ENCODE peak calls at places on chromosomes 4 and X, in eight cellular contexts. One of them, this sample, is unnamed. For H3K4me1, the result is how much of the 10 kb centered on the place peaks cover.

GRCh38 chr4:173767650-173768049 is 237.6 kb upstream of the HAND2 start:
- DNase-seq in neural progenitor cell: no peak
- DNase-seq in SK-N-SH: no peak
- DNase-seq in PC-3: no peak
- DNase-seq in DND-41: no peak
- DNase-seq in GM23338: no peak
- DNase-seq in fibroblast of lung: no peak
- DNase-seq in H9: no peak
- DNase-seq in this sample: no peak

GRCh38 chr4:92050875-92051274 is 252.9 kb upstream of the GRID2 start:
- DNase-seq in fibroblast of lung: peak
- DNase-seq in SK-N-SH: no peak
- DNase-seq in GM23338: no peak
- DNase-seq in PC-3: peak
- DNase-seq in DND-41: no peak
- DNase-seq in H9: no peak
- DNase-seq in neural progenitor cell: no peak
- DNase-seq in this sample: no peak

GRCh38 chr4:40573593-40574311 is 55.9 kb downstream of the RBM47 start:
- DNase-seq in GM23338: no peak
- DNase-seq in H9: no peak
- DNase-seq in SK-N-SH: no peak
- DNase-seq in PC-3: no peak
- DNase-seq in neural progenitor cell: no peak
- DNase-seq in DND-41: no peak
- DNase-seq in fibroblast of lung: no peak
- DNase-seq in this sample: no peak

GRCh38 chr4:170395773-170396172 is 306.0 kb upstream of the AADAT start:
- DNase-seq in DND-41: no peak
- DNase-seq in SK-N-SH: no peak
- DNase-seq in PC-3: no peak
- DNase-seq in neural progenitor cell: no peak
- DNase-seq in H9: no peak
- DNase-seq in GM23338: no peak
- DNase-seq in fibroblast of lung: no peak
- DNase-seq in this sample: no peak

GRCh38 chrX:85111347-85111746 is 107.7 kb downstream of the APOOL start:
- DNase-seq in DND-41: no peak
- DNase-seq in GM23338: peak
- DNase-seq in PC-3: peak
- DNase-seq in fibroblast of lung: no peak
- DNase-seq in SK-N-SH: peak
- DNase-seq in H9: no peak
- DNase-seq in neural progenitor cell: no peak
- DNase-seq in this sample: no peak

GRCh38 chr4:104381729-104382128 is 113.0 kb downstream of the CXXC4 start:
- DNase-seq in GM23338: no peak
- DNase-seq in SK-N-SH: no peak
- DNase-seq in PC-3: no peak
- DNase-seq in DND-41: no peak
- DNase-seq in neural progenitor cell: no peak
- DNase-seq in H9: no peak
- DNase-seq in fibroblast of lung: no peak
- DNase-seq in this sample: no peak

GRCh38 chrX:44927398-44927797 is 54.4 kb downstream of the KDM6A start:
- DNase-seq in PC-3: no peak
- DNase-seq in fibroblast of lung: no peak
- DNase-seq in SK-N-SH: no peak
- DNase-seq in neural progenitor cell: no peak
- DNase-seq in H9: no peak
- DNase-seq in GM23338: no peak
- DNase-seq in DND-41: no peak
- DNase-seq in this sample: no peak

GRCh38 chrX:129654652-129655546 is at the start of gene APLN:
- DNase-seq in PC-3: peak
- DNase-seq in neural progenitor cell: peak
- DNase-seq in SK-N-SH: peak
- DNase-seq in DND-41: peak
- DNase-seq in H9: no peak
- DNase-seq in GM23338: peak
- DNase-seq in fibroblast of lung: peak
- DNase-seq in this sample: no peak

GRCh38 chr4:36269116-36269515 is 12.3 kb upstream of the DTHD1 start:
- DNase-seq in H9: no peak
- DNase-seq in DND-41: peak
- DNase-seq in PC-3: no peak
- DNase-seq in GM23338: no peak
- DNase-seq in fibroblast of lung: no peak
- DNase-seq in neural progenitor cell: no peak
- DNase-seq in SK-N-SH: no peak
- DNase-seq in this sample: no peak

GRCh38 chr4:169385356-169385755 is 114.6 kb upstream of the SH3RF1 start:
- DNase-seq in SK-N-SH: no peak
- DNase-seq in GM23338: no peak
- DNase-seq in neural progenitor cell: no peak
- DNase-seq in fibroblast of lung: peak
- DNase-seq in PC-3: peak
- DNase-seq in DND-41: no peak
- DNase-seq in H9: no peak
- DNase-seq in this sample: no peak

GRCh38 chr4:176939445-176939844 is 146.7 kb upstream of the VEGFC start:
- DNase-seq in fibroblast of lung: peak
- DNase-seq in GM23338: no peak
- DNase-seq in H9: no peak
- DNase-seq in DND-41: no peak
- DNase-seq in SK-N-SH: no peak
- DNase-seq in PC-3: peak
- DNase-seq in neural progenitor cell: no peak
- DNase-seq in this sample: no peak

GRCh38 chr4:947491-947971 is 15.3 kb downstream of the TMEM175 start:
- DNase-seq in DND-41: no peak
- DNase-seq in H9: no peak
- DNase-seq in GM23338: no peak
- DNase-seq in fibroblast of lung: no peak
- DNase-seq in neural progenitor cell: no peak
- DNase-seq in SK-N-SH: peak
- DNase-seq in PC-3: no peak
- DNase-seq in this sample: no peak

GRCh38 chr4:2008921-2009650 is at the start of gene NELFA:
- DNase-seq in H9: peak
- DNase-seq in neural progenitor cell: peak
- DNase-seq in DND-41: peak
- DNase-seq in GM23338: peak
- DNase-seq in fibroblast of lung: peak
- DNase-seq in SK-N-SH: peak
- DNase-seq in PC-3: peak
- DNase-seq in this sample: peak
- TF ChIP-seq CTCF in H9: no peak
- TF ChIP-seq CTCF in neural progenitor cell: peak
- TF ChIP-seq CTCF in DND-41: peak
- TF ChIP-seq CTCF in GM23338: peak
- TF ChIP-seq CTCF in fibroblast of lung: peak
- TF ChIP-seq CTCF in SK-N-SH: no peak
- TF ChIP-seq CTCF in PC-3: no peak
- TF ChIP-seq CTCF in this sample: peak

DNA sequence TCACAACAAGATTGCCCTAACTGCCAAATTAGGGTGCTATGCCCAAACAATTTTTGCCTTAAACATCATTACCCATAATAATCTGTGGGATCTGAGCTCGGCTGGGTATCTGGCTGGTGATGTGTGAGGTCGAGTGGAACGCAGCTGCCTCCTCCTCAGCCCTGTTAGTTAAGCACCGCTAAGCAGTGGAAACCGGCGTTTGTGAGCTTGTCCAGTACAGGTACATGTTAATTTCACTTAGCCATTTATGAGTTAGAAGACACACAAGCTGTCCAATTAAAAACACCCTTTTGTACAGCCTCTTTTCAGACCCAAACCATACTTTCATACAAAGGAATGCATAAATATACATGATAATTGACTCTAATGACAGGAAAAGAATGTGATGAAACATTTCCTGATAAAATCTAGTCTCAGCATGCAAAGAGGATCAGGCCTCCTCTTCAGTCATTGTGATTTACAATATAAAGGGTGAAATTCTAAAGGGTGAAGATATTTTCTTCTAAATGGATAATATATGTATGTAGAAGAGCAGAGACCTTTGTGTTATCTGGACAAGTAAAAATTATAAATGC is 163.6 kb upstream of the FAT1 start:
- DNase-seq in DND-41: no peak
- DNase-seq in PC-3: no peak
- DNase-seq in H9: no peak
- DNase-seq in neural progenitor cell: peak
- DNase-seq in fibroblast of lung: peak
- DNase-seq in SK-N-SH: no peak
- DNase-seq in GM23338: peak
- DNase-seq in this sample: peak
- H2AFZ ChIP-seq in DND-41: no peak
- H2AFZ ChIP-seq in PC-3: no peak
- H2AFZ ChIP-seq in H9: no peak
- H2AFZ ChIP-seq in neural progenitor cell: no peak
- H2AFZ ChIP-seq in fibroblast of lung: no peak
- H2AFZ ChIP-seq in SK-N-SH: no peak
- H2AFZ ChIP-seq in GM23338: peak
- H2AFZ ChIP-seq in this sample: peak

DNA sequence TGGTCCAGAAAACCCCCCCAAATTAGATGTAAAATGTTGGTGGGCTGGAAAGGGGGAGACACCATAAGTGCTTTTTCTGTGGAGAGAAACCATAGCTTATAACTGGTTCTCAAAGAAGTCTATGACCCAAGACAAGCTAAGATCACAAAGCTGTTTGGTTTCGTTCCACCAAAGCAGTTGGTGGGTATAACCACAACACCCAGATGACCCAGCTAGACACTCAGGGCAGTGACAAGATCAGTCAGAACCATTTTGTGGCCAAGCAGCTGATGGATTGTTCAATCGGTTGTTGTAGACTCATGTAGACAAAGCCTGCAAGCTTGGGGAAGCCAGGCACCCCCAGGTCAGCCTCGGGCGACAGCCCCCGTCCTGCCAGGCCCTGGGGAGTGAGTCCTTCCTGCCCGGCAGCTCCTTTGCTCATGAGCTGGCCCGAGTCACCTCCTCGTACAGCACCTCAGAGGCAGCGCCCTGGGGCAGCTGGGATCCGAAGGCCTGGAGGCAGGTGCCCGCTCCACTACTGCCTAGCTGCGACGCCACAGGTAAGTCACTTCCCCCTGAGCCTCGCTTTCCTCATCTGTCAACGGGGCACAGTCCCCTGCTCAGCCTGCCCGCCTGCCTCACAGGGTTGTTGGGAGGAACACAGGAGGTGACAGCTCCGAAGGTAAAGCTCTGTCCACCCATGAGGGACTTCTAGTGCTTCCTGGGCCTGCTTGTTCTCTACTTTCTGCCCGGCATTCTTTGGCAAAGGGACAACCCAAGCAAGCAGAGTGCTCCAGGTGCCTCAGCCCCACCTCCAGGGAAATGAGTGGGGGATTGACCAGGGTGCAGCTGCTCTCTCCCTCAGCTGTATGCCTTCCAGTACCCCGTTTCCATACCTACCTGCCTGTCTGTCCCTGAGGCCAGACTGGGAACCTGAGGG is 65.2 kb upstream of the MTM1 start:
- DNase-seq in PC-3: no peak
- DNase-seq in fibroblast of lung: no peak
- DNase-seq in GM23338: no peak
- DNase-seq in H9: no peak
- DNase-seq in SK-N-SH: no peak
- DNase-seq in DND-41: no peak
- DNase-seq in neural progenitor cell: no peak
- DNase-seq in this sample: no peak
- H3K4me1 ChIP-seq in PC-3: under half
- H3K4me1 ChIP-seq in fibroblast of lung: under half
- H3K4me1 ChIP-seq in GM23338: under half
- H3K4me1 ChIP-seq in H9: under half
- H3K4me1 ChIP-seq in SK-N-SH: under half
- H3K4me1 ChIP-seq in DND-41: under half
- H3K4me1 ChIP-seq in neural progenitor cell: under half
- H3K4me1 ChIP-seq in this sample: under half

DNA sequence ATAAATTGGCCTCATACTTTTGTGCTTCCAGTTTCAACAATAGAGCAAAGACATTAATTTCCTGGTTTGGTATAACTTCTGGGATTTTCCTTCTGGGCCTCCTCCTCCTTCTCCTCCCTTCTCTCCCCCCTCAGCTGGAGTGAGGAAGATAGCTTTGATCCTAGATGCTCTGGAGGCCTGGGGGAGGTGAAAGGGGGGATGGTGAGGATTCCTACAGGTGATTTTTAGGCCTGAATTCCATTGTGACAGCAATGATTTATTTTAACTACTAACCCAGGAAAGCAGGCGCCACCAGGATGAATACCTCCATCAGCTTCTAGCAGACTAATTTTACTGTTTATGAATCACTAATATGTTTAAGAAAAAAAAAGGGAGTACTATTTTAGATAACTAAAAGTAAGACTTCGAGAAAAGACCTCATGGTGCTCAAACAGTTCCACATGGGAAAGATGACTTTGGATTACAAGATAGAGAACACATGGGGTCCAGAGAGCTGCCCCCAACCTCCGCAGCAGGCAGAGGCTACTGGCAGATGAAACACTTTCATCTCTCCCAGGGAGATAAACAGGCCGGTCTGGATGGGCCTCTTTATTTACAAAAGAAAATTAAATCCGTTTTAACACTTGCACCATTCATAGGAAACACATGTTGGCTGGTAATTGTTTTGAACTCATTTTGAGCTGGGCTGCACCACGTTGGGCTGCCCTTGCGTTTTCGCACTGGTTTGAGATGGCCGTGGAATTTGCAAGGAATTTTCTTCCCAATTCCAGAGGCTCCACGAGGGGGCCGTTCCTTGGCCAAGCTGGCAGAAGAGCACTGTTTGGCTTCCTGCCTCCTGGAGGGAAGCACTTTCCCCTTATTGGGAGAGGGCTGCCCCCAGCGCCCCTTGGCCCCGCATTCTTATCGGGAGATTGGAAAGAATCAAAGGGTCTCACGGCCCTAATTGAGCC is 125.1 kb upstream of the STX18 start:
- DNase-seq in fibroblast of lung: peak
- DNase-seq in H9: peak
- DNase-seq in neural progenitor cell: peak
- DNase-seq in GM23338: peak
- DNase-seq in SK-N-SH: peak
- DNase-seq in DND-41: no peak
- DNase-seq in PC-3: no peak
- DNase-seq in this sample: no peak
- TF ChIP-seq CTCF in fibroblast of lung: peak
- TF ChIP-seq CTCF in H9: no peak
- TF ChIP-seq CTCF in neural progenitor cell: peak
- TF ChIP-seq CTCF in GM23338: peak
- TF ChIP-seq CTCF in SK-N-SH: no peak
- TF ChIP-seq CTCF in DND-41: no peak
- TF ChIP-seq CTCF in PC-3: no peak
- TF ChIP-seq CTCF in this sample: no peak

GRCh38 chrX:136128743-136129142 is 18.6 kb upstream of the FHL1 start:
- DNase-seq in GM23338: no peak
- DNase-seq in neural progenitor cell: no peak
- DNase-seq in DND-41: no peak
- DNase-seq in SK-N-SH: no peak
- DNase-seq in H9: no peak
- DNase-seq in PC-3: no peak
- DNase-seq in fibroblast of lung: no peak
- DNase-seq in this sample: no peak
- H2AFZ ChIP-seq in GM23338: no peak
- H2AFZ ChIP-seq in neural progenitor cell: no peak
- H2AFZ ChIP-seq in DND-41: no peak
- H2AFZ ChIP-seq in SK-N-SH: no peak
- H2AFZ ChIP-seq in H9: no peak
- H2AFZ ChIP-seq in PC-3: no peak
- H2AFZ ChIP-seq in fibroblast of lung: no peak
- H2AFZ ChIP-seq in this sample: no peak